ENCODE peak calls at places on chromosomes 16 and 17, in ten cellular contexts. I is iris pigment epithelial cell; O is NCI-H1092; T is PC-3; J is amygdala; C is mammary epithelial cell; Q is Kasumi-1; S is progenitor cell of endocrine pancreas; W is T-helper 2 cell; N is stimulated activated CD8-positive, alpha-beta memory T cell treated with anti-CD3 and anti-CD28 coated beads, Interleukin-7, amount 100 ng/mL, for 1 hour. F is an unnamed sample.

GRCh38 chr17:66290097-66290722 is 12.2 kb upstream of the PRKCA start:
- DNase-seq in O (peak; percentile 26), C (no peak), N (no peak), S (no peak), T (no peak), Q (peak; percentile 47), J (no peak), I (no peak), W (no peak), F (no peak)

GRCh38 chr17:48470388-48471034 is 40.5 kb upstream of the SKAP1 start:
- DNase-seq in T (peak; percentile 47), C (peak; percentile 48), S (no peak), I (peak; percentile 23), J (no peak), W (no peak), N (no peak), O (no peak), Q (no peak), F (no peak)

GRCh38 chr16:24853830-24854229 is 8.1 kb downstream of the SLC5A11 start:
- DNase-seq in W (no peak), N (no peak), T (peak; percentile 78), C (peak; percentile 66), O (peak; percentile 30), Q (no peak), S (no peak), I (peak; percentile 82), J (peak; percentile 75), F (peak; percentile 25)

GRCh38 chr17:80263253-80264047 is 2.8 kb downstream of the RNF213 start:
- DNase-seq in T (no peak), W (peak; percentile 49), S (no peak), Q (peak; percentile 80), C (peak; percentile 77), I (peak; percentile 86), O (no peak), N (peak; percentile 67), J (no peak), F (no peak)

GRCh38 chr16:89924298-89924924 is 1.3 kb downstream of the TUBB3 start:
- DNase-seq in T (no peak), I (peak; percentile 44), Q (peak; percentile 20), C (peak; percentile 19), S (peak; percentile 48), O (peak; percentile 33), J (peak; percentile 43), N (no peak), W (no peak), F (peak; percentile 37)

GRCh38 chr16:18945233-18945632 is 19.0 kb upstream of the SMG1 start:
- DNase-seq in N (no peak), I (no peak), Q (no peak), J (no peak), O (no peak), C (no peak), T (no peak), W (no peak), S (no peak), F (no peak)

GRCh38 chr17:81941484-81942166 is 4.5 kb upstream of the PYCR1 start:
- DNase-seq in I (no peak), S (no peak), T (no peak), C (no peak), J (no peak), N (no peak), O (no peak), W (no peak), Q (no peak), F (no peak)

GRCh38 chr17:8063761-8064589 is 23.5 kb downstream of the ALOX12B start:
- DNase-seq in I (no peak), J (no peak), Q (no peak), C (no peak), S (no peak), W (no peak), O (no peak), T (no peak), N (no peak), F (no peak)

GRCh38 chr17:38326996-38327792 is 16.6 kb downstream of the GPR179 start:
- DNase-seq in N (no peak), T (no peak), J (no peak), Q (peak; percentile 96), W (no peak), C (no peak), O (no peak), I (no peak), S (no peak), F (no peak)

GRCh38 chr17:19281161-19281560 is 44.0 kb downstream of the EPN2 start:
- DNase-seq in I (no peak), Q (no peak), O (no peak), N (no peak), J (no peak), T (peak; percentile 28), C (no peak), W (no peak), S (no peak), F (no peak)

GRCh38 chr17:50638851-50639767 is 4.4 kb downstream of the ABCC3 start:
- DNase-seq in I (peak; percentile 92), C (peak; percentile 97), S (no peak), J (peak; percentile 35), T (peak; percentile 100), O (peak; percentile 66), Q (peak; percentile 53), N (no peak), W (no peak), F (peak; percentile 68)

F was measured in NCI-H446 treated with DMSO at 0.1 percent for 48 hours.